ENCODE peak calls at places on chromosomes 11 and 22, in eight cellular contexts. H is tibial artery, F is cardiac fibroblast, T is B cell, O is mammary epithelial cell, N is body of pancreas, R is Panc1, W is astrocyte. A is an unnamed sample.

GRCh38 chr11:116791002-116791812 is 472 bp downstream of the APOA5 start:
- DNase-seq in F (peak), W (no peak), T (peak), N (peak), R (no peak), O (no peak), H (peak), A (peak)

GRCh38 chr11:45182902-45183301 is 36.5 kb downstream of the PRDM11 start:
- DNase-seq in R (no peak), W (no peak), H (no peak), T (no peak), O (no peak), N (peak), F (peak), A (no peak)

GRCh38 chr11:75140269-75141138 is 10.4 kb upstream of the SLCO2B1 start:
- DNase-seq in R (peak), W (no peak), F (peak), T (peak), O (peak), N (peak), H (peak), A (peak)

GRCh38 chr22:17601031-17601430 is 27.5 kb downstream of the ATP6V1E1 start:
- DNase-seq in T (no peak), O (no peak), W (no peak), R (no peak), N (no peak), F (no peak), H (no peak), A (no peak)

GRCh38 chr22:25048659-25049657 is 96.4 kb downstream of the KIAA1671 start:
- DNase-seq in R (peak), N (peak), H (no peak), O (peak), W (peak), T (peak), F (peak), A (peak)

GRCh38 chr11:128523616-128524015 is 63.7 kb downstream of the ETS1 start:
- DNase-seq in R (no peak), F (peak), W (peak), O (peak), N (no peak), H (no peak), T (no peak), A (no peak)

GRCh38 chr11:46607516-46607915 is 9.5 kb downstream of the HARBI1 start:
- DNase-seq in R (no peak), F (no peak), W (no peak), O (no peak), N (no peak), T (no peak), H (no peak), A (peak)

GRCh38 chr11:11842426-11843008 is 745 bp downstream of the USP47 start:
- DNase-seq in W (peak), H (peak), F (peak), T (peak), O (peak), N (peak), R (no peak), A (no peak)

GRCh38 chr11:87263979-87264378 is 226.2 kb downstream of the TMEM135 start:
- DNase-seq in N (no peak), F (no peak), R (no peak), T (no peak), H (no peak), O (no peak), W (no peak), A (no peak)

GRCh38 chr22:50498322-50498861 is 9.1 kb downstream of the LMF2 start:
- DNase-seq in O (peak), N (peak), T (peak), R (peak), F (peak), H (no peak), W (peak), A (no peak)
- TF ChIP-seq CTCF in O (peak), N (peak), T (peak), R (peak), F (peak), H (peak), W (peak), A (peak)

GRCh38 chr22:27716074-27716473 is 85.5 kb downstream of the MN1 start:
- DNase-seq in H (no peak), F (no peak), N (no peak), R (no peak), W (no peak), T (no peak), O (no peak), A (no peak)

GRCh38 chr22:27714076-27714475 is 87.5 kb downstream of the MN1 start:
- DNase-seq in T (no peak), F (no peak), O (peak), N (no peak), R (no peak), W (no peak), H (no peak), A (no peak)

GRCh38 chr22:27711756-27712155 is 89.8 kb downstream of the MN1 start:
- DNase-seq in F (no peak), W (no peak), H (no peak), O (no peak), R (no peak), T (no peak), N (no peak), A (no peak)

GRCh38 chr22:27717094-27717493 is 84.5 kb downstream of the MN1 start:
- DNase-seq in N (no peak), R (no peak), H (no peak), F (no peak), W (no peak), T (no peak), O (no peak), A (no peak)

GRCh38 chr22:27715078-27715477 is 86.5 kb downstream of the MN1 start:
- DNase-seq in W (no peak), O (no peak), N (no peak), H (no peak), F (no peak), T (no peak), R (no peak), A (no peak)
- TF ChIP-seq CTCF in W (no peak), O (peak), N (peak), H (peak), F (peak), T (no peak), R (no peak), A (no peak)

DNA sequence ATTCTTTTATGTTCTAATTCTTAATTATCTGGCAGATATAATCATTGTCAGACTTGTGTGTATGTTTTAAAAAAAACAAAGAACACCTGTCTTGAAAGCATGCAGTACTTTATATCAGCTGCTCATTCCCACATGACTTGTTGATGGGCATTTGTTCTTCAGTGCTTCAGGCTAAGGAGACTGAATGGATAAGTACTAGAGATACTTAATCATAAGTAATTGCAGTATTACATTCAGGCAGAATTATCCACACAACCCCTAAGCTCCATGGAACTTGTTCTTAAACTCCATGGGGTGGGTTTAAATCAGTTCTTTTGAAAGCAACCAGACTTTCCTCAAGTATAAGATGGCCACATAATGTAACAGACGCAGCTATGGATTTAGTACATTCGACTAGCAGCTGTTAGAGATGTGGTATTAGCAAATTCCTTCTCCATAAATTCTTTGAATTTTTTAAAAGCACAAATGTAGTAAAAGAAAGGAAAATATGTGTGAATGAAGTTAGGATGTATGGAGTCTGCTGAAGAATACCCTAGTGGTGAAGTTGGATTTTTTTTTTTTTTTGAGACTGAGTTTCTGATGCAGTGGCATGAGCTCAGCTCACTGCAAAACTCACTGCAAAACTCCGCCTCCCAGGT is 3.0 kb downstream of the JAM3 start:
- DNase-seq in O (no peak), H (no peak), R (no peak), W (no peak), N (no peak), T (no peak), F (no peak), A (no peak)
- TF ChIP-seq CTCF in O (no peak), H (no peak), R (no peak), W (peak), N (no peak), T (no peak), F (no peak), A (no peak)

DNA sequence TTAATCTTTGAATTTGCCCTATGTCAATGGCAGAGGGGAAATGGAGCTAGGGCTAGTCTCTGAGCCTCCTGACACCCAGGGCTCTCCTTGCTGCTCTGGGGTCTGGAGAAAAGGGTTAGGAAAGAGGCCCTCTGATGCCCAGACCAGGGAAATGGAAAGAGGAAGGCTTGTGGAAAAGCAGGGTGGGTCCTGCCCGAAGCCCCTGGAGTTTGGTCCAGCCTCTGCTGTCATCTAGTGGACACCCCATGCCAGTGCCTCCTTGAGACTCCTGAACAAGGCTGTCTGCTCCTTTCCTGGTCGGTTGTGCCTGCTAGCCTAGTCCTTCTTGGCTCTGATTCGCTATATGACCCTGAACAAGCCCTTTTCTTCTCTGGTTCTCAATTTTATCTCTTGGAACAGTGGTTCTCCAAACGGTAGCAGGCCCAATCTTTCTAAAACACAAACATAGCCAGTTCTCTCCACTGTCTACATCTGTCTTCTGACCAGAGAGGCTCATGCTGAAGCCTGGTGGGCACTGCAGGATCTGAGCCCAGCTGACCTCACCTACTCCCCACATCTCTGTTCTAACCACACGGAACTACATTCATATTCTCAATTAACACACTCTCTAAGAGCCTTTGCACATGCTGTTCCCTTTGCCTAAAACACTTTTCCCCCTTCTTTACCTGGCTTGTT is 8.8 kb upstream of the PLA2G3 start:
- DNase-seq in F (peak), H (peak), T (peak), O (peak), W (peak), R (peak), N (peak), A (peak)
- TF ChIP-seq CTCF in F (peak), H (peak), T (peak), O (peak), W (peak), R (peak), N (peak), A (peak)

GRCh38 chr11:4826425-4826824 is 5.3 kb downstream of the OR51F2 start:
- DNase-seq in H (no peak), N (no peak), T (no peak), O (no peak), W (no peak), R (no peak), F (peak), A (no peak)
- TF ChIP-seq CTCF in H (peak), N (peak), T (no peak), O (no peak), W (no peak), R (peak), F (peak), A (no peak)

GRCh38 chr22:31139866-31140716 is at the start of gene PLA2G3:
- DNase-seq in N (peak), O (no peak), H (no peak), T (peak), R (no peak), F (peak), W (peak), A (no peak)
- TF ChIP-seq CTCF in N (no peak), O (no peak), H (no peak), T (no peak), R (no peak), F (peak), W (no peak), A (no peak)

GRCh38 chr11:66555416-66555815 is 8.7 kb downstream of the ACTN3 start:
- DNase-seq in F (no peak), N (no peak), O (no peak), T (no peak), R (no peak), H (no peak), W (no peak), A (no peak)

GRCh38 chr11:66554602-66555001 is 7.9 kb downstream of the ACTN3 start:
- DNase-seq in N (no peak), W (no peak), H (no peak), F (no peak), T (no peak), O (no peak), R (no peak), A (no peak)

GRCh38 chr11:66557733-66558326 is 10.6 kb downstream of the CTSF start:
- DNase-seq in H (no peak), T (no peak), O (no peak), N (no peak), W (no peak), F (no peak), R (no peak), A (no peak)

GRCh38 chr11:66559141-66559861 is 9.1 kb downstream of the CTSF start:
- DNase-seq in N (peak), W (no peak), F (peak), T (peak), R (no peak), O (no peak), H (no peak), A (no peak)

GRCh38 chr11:66556086-66556485 is 9.4 kb downstream of the ACTN3 start:
- DNase-seq in R (no peak), F (no peak), T (no peak), H (no peak), W (no peak), O (no peak), N (no peak), A (no peak)
- TF ChIP-seq CTCF in R (no peak), F (no peak), T (no peak), H (no peak), W (no peak), O (no peak), N (no peak), A (no peak)

DNA sequence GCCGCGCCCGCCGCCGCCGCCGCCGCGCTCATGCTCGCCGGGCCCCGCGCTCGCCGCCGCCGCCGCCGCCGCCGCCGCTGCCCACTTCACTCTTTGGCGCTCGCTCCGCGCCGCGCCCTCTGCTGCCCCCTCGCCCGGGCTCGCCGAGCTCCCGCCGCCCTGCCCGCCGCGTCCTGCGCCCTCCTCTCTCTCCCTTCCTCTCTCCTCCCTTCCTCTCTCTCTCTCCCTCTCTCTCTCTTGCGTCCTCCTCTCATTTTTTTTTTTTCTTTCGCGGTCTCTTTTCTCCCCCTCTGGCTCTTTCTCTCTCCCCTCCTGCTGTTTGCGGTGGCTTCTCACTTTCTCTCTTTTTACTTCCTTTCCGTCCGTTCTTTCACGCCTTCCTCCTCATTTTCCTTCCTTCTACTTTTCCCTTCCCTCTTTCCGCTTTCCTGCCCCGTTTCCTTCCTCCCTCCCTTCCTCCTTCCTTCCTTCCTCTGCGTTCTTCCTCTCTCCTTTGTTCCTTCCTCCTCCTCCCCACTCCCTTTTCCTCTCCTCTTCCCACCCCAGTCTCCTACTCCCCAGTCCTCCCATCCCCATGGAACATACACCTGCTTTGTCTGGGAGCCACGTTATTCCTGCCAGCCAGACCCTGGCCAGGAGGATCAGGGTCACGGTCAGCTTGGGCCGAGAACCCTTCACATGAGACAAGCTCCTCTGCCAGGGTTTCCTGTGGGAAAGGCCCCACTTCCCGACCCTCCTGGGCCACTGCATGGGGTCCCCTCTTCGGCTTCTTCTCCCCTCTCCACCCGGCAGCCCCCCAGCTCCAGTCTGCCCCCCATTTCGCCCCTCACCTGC is 19.3 kb upstream of the SHISAL1 start:
- DNase-seq in H (no peak), T (no peak), R (no peak), F (peak), W (no peak), O (no peak), N (no peak), A (no peak)
- TF ChIP-seq CTCF in H (no peak), T (no peak), R (peak), F (no peak), W (no peak), O (no peak), N (peak), A (no peak)

GRCh38 chr22:26484360-26484706 is 656 bp downstream of the SRRD start:
- DNase-seq in R (no peak), O (no peak), W (no peak), F (no peak), T (no peak), N (no peak), H (peak), A (no peak)

GRCh38 chr22:26483043-26483438 is 542 bp downstream of the HPS4 start:
- DNase-seq in O (no peak), H (no peak), R (no peak), T (no peak), W (no peak), N (no peak), F (no peak), A (no peak)

GRCh38 chr22:26482171-26482570 is 1.4 kb downstream of the HPS4 start:
- DNase-seq in W (no peak), O (no peak), N (no peak), F (no peak), T (no peak), H (no peak), R (no peak), A (no peak)

GRCh38 chr22:26485013-26485412 is 1.3 kb downstream of the SRRD start:
- DNase-seq in O (no peak), F (peak), H (peak), T (no peak), N (no peak), R (no peak), W (no peak), A (no peak)

DNA sequence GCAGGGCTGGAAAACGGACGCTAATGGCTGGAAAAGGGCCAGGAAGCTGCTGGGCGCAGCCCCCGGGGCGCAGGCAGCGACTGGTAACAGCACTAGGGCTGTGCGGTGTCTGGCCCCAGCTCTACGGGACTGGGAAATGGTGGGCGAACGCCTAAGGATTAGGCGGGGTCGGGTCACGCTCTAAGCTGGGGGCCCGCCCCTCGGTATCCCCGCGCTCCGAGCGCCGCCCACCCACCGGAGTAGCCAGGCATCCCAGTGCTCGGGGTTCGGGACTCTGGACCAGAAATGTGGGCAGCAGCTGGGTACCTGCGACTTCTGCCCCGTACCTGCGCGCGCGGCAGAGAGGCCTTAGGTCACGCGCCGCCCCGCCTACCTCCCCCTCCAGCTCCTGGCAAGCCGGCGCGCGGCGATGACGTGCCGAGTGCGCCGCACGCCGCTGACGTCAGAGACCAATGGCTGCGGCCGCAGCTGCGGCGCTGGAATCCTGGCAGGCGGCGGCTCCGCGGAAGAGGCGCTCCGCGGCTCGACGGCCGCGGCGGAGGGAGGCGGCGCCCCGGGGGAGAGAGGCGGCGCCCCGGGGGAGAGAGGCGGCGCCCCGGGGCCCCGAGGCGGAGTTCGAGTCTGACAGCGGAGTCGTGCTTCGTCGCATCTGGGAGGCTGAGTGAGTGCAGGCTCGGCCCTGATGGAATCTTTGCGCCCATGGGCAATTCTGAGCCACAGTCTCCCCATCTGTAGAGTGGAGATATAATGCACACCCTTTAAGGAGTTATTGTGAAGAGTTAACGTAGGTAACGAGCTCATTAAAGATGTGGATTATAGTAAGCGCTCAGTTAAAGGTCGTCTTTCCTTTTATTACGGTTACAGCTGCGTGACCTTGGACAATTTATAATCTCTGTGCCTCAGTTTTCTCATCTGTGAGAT is at the start of the genes HPS4 and SRRD:
- DNase-seq in W (peak), T (peak), R (no peak), O (peak), F (peak), H (peak), N (peak), A (peak)
- TF ChIP-seq CTCF in W (no peak), T (no peak), R (no peak), O (no peak), F (no peak), H (no peak), N (peak), A (no peak)

A was measured in D721Med.